ENCODE peak calls at places on chromosomes 5 and 9, in five cellular contexts. Z, M, A, I and R are unnamed samples.

GRCh38 chr5:172843825-172844576 is 9.9 kb downstream of the ERGIC1 start:
- DNase-seq in Z (no peak), M (no peak), A (no peak), I (no peak), R (no peak)

GRCh38 chr9:132744881-132745761 is 74.9 kb downstream of the GTF3C4 start:
- DNase-seq in Z (no peak), M (no peak), A (no peak), I (no peak), R (no peak)

GRCh38 chr9:30967484-30967883 is 1417.0 kb upstream of the ACO1 start:
- DNase-seq in Z (no peak), M (no peak), A (no peak), I (no peak), R (no peak)

GRCh38 chr9:3200331-3200774 is 325.4 kb downstream of the RFX3 start:
- DNase-seq in Z (no peak), M (no peak), A (no peak), I (no peak), R (no peak)

GRCh38 chr5:173739741-173740140 is 123.3 kb upstream of the BOD1 start:
- DNase-seq in Z (no peak), M (no peak), A (no peak), I (no peak), R (no peak)

GRCh38 chr5:132540149-132540548 is 3.2 kb downstream of the IL5 start:
- DNase-seq in Z (no peak), M (no peak), A (no peak), I (no peak), R (no peak)

GRCh38 chr5:147426928-147427327 is 82.9 kb downstream of the DPYSL3 start:
- DNase-seq in Z (no peak), M (no peak), A (no peak), I (no peak), R (no peak)

GRCh38 chr9:130532426-130532825 is 47.0 kb upstream of the FUBP3 start:
- DNase-seq in Z (no peak), M (no peak), A (no peak), I (no peak), R (no peak)

GRCh38 chr9:73199886-73200285 is 48.2 kb downstream of the ANXA1 start:
- DNase-seq in Z (no peak), M (no peak), A (no peak), I (no peak), R (no peak)

GRCh38 chr5:108437425-108437824 is 55.5 kb upstream of the FBXL17 start:
- DNase-seq in Z (no peak), M (no peak), A (no peak), I (no peak), R (no peak)

GRCh38 chr9:114372971-114373591 is 14.7 kb downstream of the AKNA start:
- DNase-seq in Z (peak; percentile 81), M (peak; percentile 78), A (peak; percentile 74), I (no peak), R (peak; percentile 31)

GRCh38 chr9:34321451-34321850 is 7.6 kb downstream of the KIF24 start:
- DNase-seq in Z (no peak), M (no peak), A (no peak), I (no peak), R (no peak)

GRCh38 chr9:95425910-95426551 is 90.7 kb downstream of the PTCH1 start:
- DNase-seq in Z (no peak), M (no peak), A (no peak), I (peak; percentile 71), R (peak; percentile 31)

GRCh38 chr9:94950733-94951590 is 224.5 kb downstream of the AOPEP start:
- DNase-seq in Z (no peak), M (peak; percentile 79), A (no peak), I (no peak), R (peak; percentile 59)

GRCh38 chr5:94469889-94470288 is 148.5 kb downstream of the KIAA0825 start:
- DNase-seq in Z (no peak), M (no peak), A (no peak), I (no peak), R (no peak)

GRCh38 chr5:45411971-45412612 is 284.1 kb downstream of the HCN1 start:
- DNase-seq in Z (no peak), M (no peak), A (no peak), I (no peak), R (no peak)

GRCh38 chr5:66821626-66822429 is 225.6 kb downstream of the MAST4 start:
- DNase-seq in Z (no peak), M (no peak), A (no peak), I (no peak), R (no peak)

GRCh38 chr9:128555180-128555721 is 2.9 kb downstream of the SPTAN1 start:
- DNase-seq in Z (no peak), M (peak; percentile 67), A (no peak), I (peak; percentile 61), R (peak; percentile 38)

GRCh38 chr5:68957591-68957990 is 136.2 kb upstream of the SLC30A5 start:
- DNase-seq in Z (no peak), M (no peak), A (no peak), I (no peak), R (no peak)

GRCh38 chr5:18000744-18001143 is 366.5 kb downstream of the TAF11L14 start:
- DNase-seq in Z (no peak), M (no peak), A (no peak), I (no peak), R (no peak)

GRCh38 chr5:101424530-101425175 is 521.6 kb upstream of the ST8SIA4 start:
- DNase-seq in Z (no peak), M (no peak), A (no peak), I (peak; percentile 0), R (no peak)

GRCh38 chr5:7850533-7851239 is at the start of gene CFAP90:
- DNase-seq in Z (no peak), M (peak; percentile 75), A (no peak), I (no peak), R (peak; percentile 79)

GRCh38 chr9:105360344-105360743 is 87.5 kb upstream of the FSD1L start:
- DNase-seq in Z (no peak), M (no peak), A (no peak), I (no peak), R (no peak)

GRCh38 chr9:96478829-96479371 is 28.9 kb downstream of the HABP4 start:
- DNase-seq in Z (no peak), M (no peak), A (no peak), I (no peak), R (no peak)

GRCh38 chr5:92634883-92635282 is 946.1 kb downstream of the NR2F1-AS1 start:
- DNase-seq in Z (no peak), M (no peak), A (no peak), I (no peak), R (no peak)

GRCh38 chr5:180873628-180874520 is 12.8 kb upstream of the ZFP62 start:
- DNase-seq in Z (no peak), M (no peak), A (no peak), I (no peak), R (peak; percentile 76)

GRCh38 chr9:81609782-81610738 is 79.3 kb downstream of the TLE1 start:
- DNase-seq in Z (no peak), M (no peak), A (no peak), I (peak; percentile 57), R (no peak)

GRCh38 chr9:108282872-108283271 is 572.9 kb downstream of the ACTL7B start:
- DNase-seq in Z (no peak), M (no peak), A (no peak), I (no peak), R (no peak)

GRCh38 chr5:143054480-143054941 is 284.3 kb downstream of the ARHGAP26 start:
- DNase-seq in Z (no peak), M (no peak), A (no peak), I (no peak), R (peak; percentile 26)

GRCh38 chr5:41751867-41752266 is 118.4 kb downstream of the OXCT1 start:
- DNase-seq in Z (no peak), M (no peak), A (no peak), I (no peak), R (no peak)

GRCh38 chr5:98461485-98461884 is 312.0 kb upstream of the RGMB start:
- DNase-seq in Z (no peak), M (no peak), A (no peak), I (no peak), R (no peak)

GRCh38 chr5:10333154-10334006 is 20.1 kb upstream of the MARCHF6 start:
- DNase-seq in Z (no peak), M (peak; percentile 58), A (peak; percentile 52), I (no peak), R (peak; percentile 55)

GRCh38 chr5:133396187-133396621 is 216.1 kb downstream of the FSTL4 start:
- DNase-seq in Z (no peak), M (peak; percentile 42), A (no peak), I (no peak), R (no peak)

DNA sequence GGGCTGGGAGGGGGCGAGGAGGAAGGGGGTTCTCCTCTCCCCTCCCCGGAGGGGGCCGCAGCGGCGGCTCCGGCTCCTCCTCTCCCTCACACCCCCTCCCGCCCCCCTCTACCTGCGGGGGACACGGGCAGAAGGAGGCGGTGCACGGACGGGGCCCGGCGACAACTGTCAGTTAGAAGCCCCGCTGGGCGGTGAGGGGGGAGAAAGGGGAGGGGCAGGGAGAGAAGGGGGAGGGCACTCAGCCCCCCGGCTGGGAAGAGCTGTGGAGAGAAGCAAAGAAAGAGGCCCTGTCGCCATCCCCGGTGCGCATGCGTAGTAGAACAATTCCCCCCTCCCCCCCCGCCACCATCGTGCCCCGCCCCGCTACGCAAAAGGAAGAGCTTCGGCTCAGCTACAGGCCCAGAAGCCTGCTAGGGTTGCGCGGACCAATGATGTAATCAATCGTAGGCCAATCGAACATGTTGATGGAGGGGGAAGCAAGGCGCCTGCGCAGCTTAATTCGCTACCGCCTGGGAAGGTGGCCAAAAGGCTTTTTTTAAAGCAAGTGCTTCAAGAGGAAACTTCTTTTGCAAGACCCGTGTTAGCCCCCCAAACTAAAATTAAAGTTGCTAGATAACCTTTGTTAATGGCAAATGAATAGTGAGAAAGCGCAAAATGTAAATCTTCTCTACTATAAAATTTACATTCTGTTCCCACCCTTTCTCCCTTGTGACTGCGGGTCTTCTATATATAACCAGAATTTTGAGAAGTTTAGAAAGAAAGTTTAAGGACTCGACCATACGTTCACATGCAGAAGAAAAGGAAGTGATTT is 7.0 kb downstream of the RANBP6 start:
- DNase-seq in Z (peak; percentile 99), M (peak; percentile 99), A (peak; percentile 67), I (peak; percentile 81), R (peak; percentile 97)
- TF ChIP-seq POLR2A in Z (no peak), M (peak; percentile 51), A (peak; percentile 69), I (no peak), R (peak; percentile 62)

GRCh38 chr9:117704024-117704575 is at the start of gene TLR4:
- DNase-seq in Z (peak; percentile 81), M (peak; percentile 91), A (no peak), I (peak; percentile 36), R (no peak)
- TF ChIP-seq POLR2A in Z (peak; percentile 20), M (peak; percentile 85), A (no peak), I (peak; percentile 68), R (peak; percentile 71)

DNA sequence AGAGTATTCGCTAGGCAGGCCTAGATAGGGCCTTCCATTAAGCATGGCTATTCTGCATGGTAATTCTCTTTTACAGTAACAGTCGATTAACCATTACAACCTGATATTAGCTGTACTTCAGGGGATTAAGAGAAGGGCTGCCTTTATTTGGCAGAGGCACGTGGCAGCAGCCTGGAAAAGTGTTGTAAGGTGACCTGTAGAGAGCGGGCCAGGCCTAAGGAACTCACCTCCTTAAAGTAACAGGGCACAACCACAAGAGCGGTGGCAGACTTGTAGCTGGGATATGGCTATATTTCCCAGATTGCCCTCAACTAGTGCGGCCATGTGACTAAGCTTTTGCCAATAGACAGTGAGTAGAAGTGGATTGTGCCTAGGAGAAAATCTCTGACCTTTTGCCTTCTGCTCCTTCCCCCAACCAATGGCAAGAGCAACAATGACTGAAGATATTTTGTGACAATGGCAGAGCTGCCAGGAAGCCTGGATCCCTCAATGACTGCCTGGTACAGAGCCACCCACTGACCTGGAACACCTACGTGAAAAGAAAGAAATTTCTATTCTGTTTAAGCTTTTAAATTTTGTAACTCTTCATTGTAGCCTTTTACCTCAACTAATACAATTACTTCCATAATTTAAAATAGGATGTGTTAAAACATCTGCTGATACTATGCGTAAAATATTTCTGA is 18.9 kb upstream of the ANKRD34B start:
- DNase-seq in Z (no peak), M (no peak), A (no peak), I (no peak), R (no peak)
- TF ChIP-seq POLR2A in Z (no peak), M (no peak), A (no peak), I (no peak), R (no peak)

GRCh38 chr5:149730620-149731331 is 666 bp downstream of the PPARGC1B start:
- DNase-seq in Z (peak; percentile 82), M (no peak), A (peak; percentile 59), I (peak; percentile 71), R (peak; percentile 27)
- TF ChIP-seq POLR2A in Z (no peak), M (no peak), A (no peak), I (no peak), R (no peak)